ENCODE peak calls at places on chromosome 17, in ten cellular contexts. R, B, I, J, G, W, V, C, L and Y are unnamed samples.
A peak's percentile ranks its signal among the peaks of the same experiment; 100 is the strongest.

GRCh38 chr17:17140590-17140980 is 65.5 kb downstream of the PLD6 start:
- DNase-seq in J (no peak), V (no peak), G (peak; percentile 78), R (peak; percentile 73), B (peak; percentile 45), C (peak; percentile 16), W (no peak), I (peak; percentile 79), L (no peak), Y (peak; percentile 9)

GRCh38 chr17:74677558-74678466 is 34.9 kb downstream of the CD300LF start:
- DNase-seq in R (peak; percentile 27), W (peak; percentile 2), I (peak; percentile 1), V (no peak), J (peak; percentile 38), L (no peak), C (no peak), B (no peak), G (no peak), Y (no peak)

GRCh38 chr17:44187131-44187899 is 543 bp downstream of the TMUB2 start:
- DNase-seq in J (no peak), G (no peak), B (no peak), W (no peak), I (peak; percentile 42), L (no peak), V (peak; percentile 50), R (peak; percentile 76), C (no peak), Y (peak; percentile 25)

GRCh38 chr17:59401274-59401673 is 69.8 kb downstream of the YPEL2 start:
- DNase-seq in J (no peak), G (no peak), L (no peak), W (no peak), C (no peak), I (no peak), B (no peak), R (no peak), V (no peak), Y (no peak)

GRCh38 chr17:16922386-16923096 is 49.4 kb downstream of the TNFRSF13B start:
- DNase-seq in G (no peak), L (peak; percentile 62), B (no peak), I (no peak), R (no peak), V (peak; percentile 20), W (no peak), J (no peak), C (no peak), Y (no peak)

GRCh38 chr17:81391268-81391963 is 3.8 kb upstream of the BAHCC1 start:
- DNase-seq in R (no peak), J (peak; percentile 29), I (no peak), B (no peak), C (no peak), L (no peak), V (no peak), G (no peak), W (no peak), Y (no peak)

GRCh38 chr17:59373879-59374495 is 42.5 kb downstream of the YPEL2 start:
- DNase-seq in V (no peak), I (peak; percentile 46), G (peak; percentile 81), L (no peak), C (no peak), J (no peak), R (peak; percentile 99), W (no peak), B (no peak), Y (no peak)

GRCh38 chr17:28949185-28950016 is 1.9 kb downstream of the PHF12 start:
- DNase-seq in B (no peak), W (no peak), R (peak; percentile 33), C (peak; percentile 52), G (peak; percentile 28), L (peak; percentile 55), I (peak; percentile 47), J (peak; percentile 66), V (peak; percentile 85), Y (no peak)

GRCh38 chr17:75498726-75499213 is 16.6 kb downstream of the CASKIN2 start:
- DNase-seq in J (peak; percentile 35), I (no peak), B (no peak), G (no peak), W (no peak), R (no peak), V (no peak), C (no peak), L (no peak), Y (no peak)

GRCh38 chr17:64069143-64069542 is 48.7 kb upstream of the ICAM2 start:
- DNase-seq in L (no peak), R (no peak), I (no peak), W (no peak), G (no peak), V (no peak), B (no peak), C (no peak), J (no peak), Y (no peak)

GRCh38 chr17:82890926-82891678 is 51.3 kb upstream of the ZNF750 start:
- DNase-seq in I (no peak), G (no peak), B (no peak), J (peak; percentile 8), W (no peak), L (no peak), V (no peak), R (no peak), C (no peak), Y (no peak)
- TF ChIP-seq CTCF in I (no peak), G (no peak), B (no peak), J (no peak), W (no peak), L (no peak), V (no peak), R (no peak), C (no peak), Y (no peak)

GRCh38 chr17:66625321-66625767 is 209.6 kb upstream of the CACNG5 start:
- DNase-seq in W (no peak), C (no peak), R (peak; percentile 43), L (peak; percentile 32), G (no peak), V (no peak), I (peak; percentile 26), J (no peak), B (no peak), Y (no peak)
- TF ChIP-seq CTCF in W (peak; percentile 22), C (peak; percentile 30), R (peak; percentile 50), L (peak; percentile 73), G (peak; percentile 31), V (no peak), I (peak; percentile 46), J (peak; percentile 68), B (peak; percentile 45), Y (peak; percentile 58)

GRCh38 chr17:8223356-8224063 is 13.1 kb upstream of the AURKB start:
- DNase-seq in B (no peak), J (peak; percentile 64), W (no peak), C (peak; percentile 58), I (peak; percentile 50), R (peak; percentile 58), L (peak; percentile 74), V (peak; percentile 80), G (peak; percentile 38), Y (no peak)
- TF ChIP-seq CTCF in B (peak; percentile 20), J (peak; percentile 50), W (peak; percentile 6), C (no peak), I (peak; percentile 30), R (peak; percentile 14), L (peak; percentile 61), V (no peak), G (peak; percentile 27), Y (peak; percentile 16)

DNA sequence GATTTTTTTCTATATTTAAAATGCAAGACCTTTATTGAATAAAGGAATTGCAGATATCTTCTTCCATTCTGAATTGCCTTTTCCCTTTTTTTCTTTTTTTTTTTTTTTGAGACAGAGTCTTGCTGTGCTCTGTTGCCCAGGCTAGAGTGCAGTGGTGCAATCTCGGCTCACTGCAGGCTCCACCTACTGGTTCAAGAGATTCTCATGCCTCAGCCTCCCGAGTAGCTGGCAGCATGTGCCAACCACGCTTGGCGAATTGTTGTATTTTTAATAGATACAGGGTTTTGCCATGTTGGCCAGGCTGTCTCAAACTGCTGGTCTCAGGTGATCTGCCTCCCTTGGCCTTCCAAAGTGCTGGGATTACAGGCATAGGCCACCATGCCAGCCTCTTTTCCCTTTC is 151.5 kb downstream of the CEP112 start:
- DNase-seq in B (no peak), V (peak; percentile 2), G (no peak), C (no peak), J (peak; percentile 9), W (no peak), R (no peak), L (no peak), I (no peak), Y (no peak)
- TF ChIP-seq CTCF in B (peak; percentile 18), V (no peak), G (peak; percentile 39), C (no peak), J (peak; percentile 31), W (no peak), R (no peak), L (peak; percentile 38), I (no peak), Y (peak; percentile 26)

GRCh38 chr17:72850410-72850809 is 242.1 kb downstream of the SLC39A11 start:
- DNase-seq in I (peak; percentile 71), C (no peak), V (no peak), R (peak; percentile 87), L (no peak), W (no peak), B (peak; percentile 10), G (peak; percentile 63), J (no peak), Y (no peak)

GRCh38 chr17:72852267-72852945 is 240.1 kb downstream of the SLC39A11 start:
- DNase-seq in C (no peak), J (no peak), B (no peak), L (no peak), G (no peak), V (no peak), I (no peak), R (peak; percentile 21), W (no peak), Y (no peak)

GRCh38 chr17:72858826-72859495 is 233.5 kb downstream of the SLC39A11 start:
- DNase-seq in V (no peak), C (no peak), W (no peak), B (no peak), R (no peak), L (no peak), G (no peak), J (no peak), I (no peak), Y (no peak)

GRCh38 chr17:72853438-72854415 is 238.8 kb downstream of the SLC39A11 start:
- DNase-seq in R (no peak), W (no peak), G (no peak), J (no peak), I (no peak), V (no peak), C (no peak), L (no peak), B (no peak), Y (no peak)
- TF ChIP-seq CTCF in R (no peak), W (no peak), G (no peak), J (no peak), I (no peak), V (no peak), C (no peak), L (no peak), B (no peak), Y (no peak)

DNA sequence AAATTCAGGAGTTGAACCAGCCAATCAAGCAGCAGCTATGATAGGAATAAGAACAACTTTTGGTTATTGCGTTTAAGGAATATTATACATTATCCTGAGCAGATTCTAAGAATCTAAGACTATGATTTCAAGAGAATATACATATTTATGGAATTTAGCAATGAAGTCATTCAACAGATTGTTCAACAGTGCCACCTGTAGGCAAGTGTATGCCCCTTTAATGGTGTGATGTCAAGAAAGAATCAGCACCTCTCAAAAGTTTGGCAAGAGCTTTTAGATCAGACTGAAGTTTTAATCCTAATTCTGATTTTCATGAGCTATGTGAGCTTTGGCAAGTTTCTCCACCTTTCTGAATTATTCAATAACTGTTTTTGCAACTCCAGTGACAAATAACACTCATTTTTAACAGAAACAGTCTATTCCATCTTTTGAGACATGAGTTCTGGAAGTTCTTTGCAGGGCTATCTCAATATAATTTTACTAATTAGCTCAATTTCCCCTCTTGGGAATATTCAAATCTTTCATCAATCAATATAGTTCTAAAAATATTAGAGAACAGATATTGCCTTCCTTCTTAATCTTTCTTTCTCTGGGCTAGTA is 474.3 kb upstream of the TOM1L1 start:
- DNase-seq in C (no peak), V (peak; percentile 7), J (no peak), B (no peak), R (peak; percentile 5), G (no peak), I (no peak), L (peak; percentile 25), W (no peak), Y (no peak)
- TF ChIP-seq CTCF in C (peak; percentile 18), V (no peak), J (no peak), B (peak; percentile 41), R (peak; percentile 24), G (no peak), I (no peak), L (peak; percentile 78), W (no peak), Y (peak; percentile 63)